ENCODE peak calls at places on chromosome 1, in seven cellular contexts. I, J, E, M, C, B and A are unnamed samples.

GRCh38 chr1:213389061-213389581 is 338.1 kb downstream of the RPS6KC1 start:
- DNase-seq in C (no peak), B (no peak), M (no peak), J (no peak), I (no peak), E (no peak), A (no peak)

GRCh38 chr1:182185822-182186756 is 124.6 kb upstream of the ZNF648 start:
- DNase-seq in I (no peak), C (no peak), E (no peak), M (no peak), J (no peak), B (peak), A (no peak)

GRCh38 chr1:44354268-44354839 is 703 bp downstream of the ERI3 start:
- DNase-seq in C (no peak), E (no peak), B (no peak), I (no peak), J (no peak), M (no peak), A (no peak)

GRCh38 chr1:53604291-53604919 is 134.6 kb downstream of the GLIS1 start:
- DNase-seq in I (no peak), B (no peak), J (no peak), E (no peak), C (no peak), M (no peak), A (no peak)

GRCh38 chr1:165816157-165816556 is 11.3 kb upstream of the UCK2 start:
- DNase-seq in J (no peak), M (no peak), C (no peak), E (no peak), B (no peak), I (no peak), A (no peak)

GRCh38 chr1:112803906-112804762 is 89.0 kb upstream of the PPM1J start:
- DNase-seq in E (peak), J (peak), M (peak), I (peak), B (peak), C (peak), A (peak)

GRCh38 chr1:25715888-25716287 is 84.1 kb upstream of the SELENON start:
- DNase-seq in B (no peak), E (no peak), M (no peak), J (no peak), C (no peak), I (no peak), A (peak)

GRCh38 chr1:66350001-66350547 is 183.9 kb upstream of the SGIP1 start:
- DNase-seq in M (no peak), E (no peak), C (peak), J (no peak), B (no peak), I (no peak), A (peak)

GRCh38 chr1:170339565-170339964 is 192.4 kb upstream of the GORAB start:
- DNase-seq in M (no peak), E (no peak), B (no peak), I (no peak), J (no peak), C (no peak), A (no peak)

GRCh38 chr1:182625716-182626504 is 21.7 kb upstream of the RGS16 start:
- DNase-seq in E (no peak), M (no peak), B (no peak), I (no peak), C (no peak), J (no peak), A (no peak)

GRCh38 chr1:108858541-108858940 is 1.6 kb upstream of the AKNAD1 start:
- DNase-seq in B (no peak), E (no peak), M (no peak), J (no peak), C (no peak), I (no peak), A (no peak)

GRCh38 chr1:26121854-26122773 is 10.5 kb downstream of the PDIK1L start:
- DNase-seq in I (no peak), M (no peak), B (no peak), C (no peak), J (no peak), E (no peak), A (peak)

GRCh38 chr1:36783475-36783874 is 250.8 kb downstream of the GRIK3 start:
- DNase-seq in C (no peak), E (no peak), I (no peak), B (no peak), J (no peak), M (no peak), A (no peak)